ENCODE peak calls at places on chromosomes 13 and 19, in five cellular contexts. One of them, this sample, is unnamed.

GRCh38 chr13:49641810-49642291 is 13.5 kb downstream of the ARL11 start:
- DNase-seq in stomach: no peak
- DNase-seq in GM12891: no peak
- DNase-seq in uterus: no peak
- DNase-seq in prostate gland: no peak
- DNase-seq in this sample: peak

GRCh38 chr13:50646070-50646469 is 197.4 kb downstream of the DLEU7 start:
- DNase-seq in stomach: no peak
- DNase-seq in GM12891: no peak
- DNase-seq in uterus: no peak
- DNase-seq in prostate gland: no peak
- DNase-seq in this sample: no peak

GRCh38 chr13:113550453-113550852 is 34.1 kb upstream of the TFDP1 start:
- DNase-seq in stomach: no peak
- DNase-seq in GM12891: no peak
- DNase-seq in uterus: no peak
- DNase-seq in prostate gland: no peak
- DNase-seq in this sample: no peak

GRCh38 chr13:80547885-80548284 is 207.0 kb upstream of the SPRY2 start:
- DNase-seq in stomach: no peak
- DNase-seq in GM12891: no peak
- DNase-seq in uterus: no peak
- DNase-seq in prostate gland: no peak
- DNase-seq in this sample: no peak

GRCh38 chr19:18833141-18833476 is 1.4 kb downstream of the UPF1 start:
- DNase-seq in stomach: no peak
- DNase-seq in GM12891: no peak
- DNase-seq in uterus: no peak
- DNase-seq in prostate gland: no peak
- DNase-seq in this sample: no peak

GRCh38 chr13:100159584-100159983 is 70.7 kb downstream of the PCCA start:
- DNase-seq in stomach: no peak
- DNase-seq in GM12891: no peak
- DNase-seq in uterus: no peak
- DNase-seq in prostate gland: no peak
- DNase-seq in this sample: no peak

GRCh38 chr19:2058570-2059421 is 7.8 kb upstream of the MKNK2 start:
- DNase-seq in stomach: no peak
- DNase-seq in GM12891: no peak
- DNase-seq in uterus: no peak
- DNase-seq in prostate gland: no peak
- DNase-seq in this sample: no peak

GRCh38 chr13:33526718-33527117 is 241.2 kb upstream of the STARD13 start:
- DNase-seq in stomach: no peak
- DNase-seq in GM12891: no peak
- DNase-seq in uterus: no peak
- DNase-seq in prostate gland: no peak
- DNase-seq in this sample: no peak

GRCh38 chr13:45167611-45168554 is 33.0 kb downstream of the KCTD4 start:
- DNase-seq in stomach: peak
- DNase-seq in GM12891: no peak
- DNase-seq in uterus: no peak
- DNase-seq in prostate gland: peak
- DNase-seq in this sample: no peak

GRCh38 chr13:107778094-107778493 is 437.2 kb downstream of the LIG4 start:
- DNase-seq in stomach: no peak
- DNase-seq in GM12891: no peak
- DNase-seq in uterus: no peak
- DNase-seq in prostate gland: no peak
- DNase-seq in this sample: no peak

GRCh38 chr19:7844951-7845350 is 14.9 kb downstream of the EVI5L start:
- DNase-seq in stomach: no peak
- DNase-seq in GM12891: peak
- DNase-seq in uterus: no peak
- DNase-seq in prostate gland: no peak
- DNase-seq in this sample: no peak

GRCh38 chr13:78604782-78605611 is 1.6 kb upstream of the POU4F1 start:
- DNase-seq in stomach: no peak
- DNase-seq in GM12891: no peak
- DNase-seq in uterus: no peak
- DNase-seq in prostate gland: no peak
- DNase-seq in this sample: no peak

GRCh38 chr13:77353980-77354379 is 27.1 kb upstream of the MYCBP2 start:
- DNase-seq in stomach: no peak
- DNase-seq in GM12891: no peak
- DNase-seq in uterus: no peak
- DNase-seq in prostate gland: no peak
- DNase-seq in this sample: no peak

GRCh38 chr13:73691891-73692290 is 442.3 kb downstream of the KLF12 start:
- DNase-seq in stomach: no peak
- DNase-seq in GM12891: no peak
- DNase-seq in uterus: no peak
- DNase-seq in prostate gland: no peak
- DNase-seq in this sample: no peak

GRCh38 chr13:79647518-79647917 is 166.6 kb downstream of the NDFIP2 start:
- DNase-seq in stomach: no peak
- DNase-seq in GM12891: no peak
- DNase-seq in uterus: no peak
- DNase-seq in prostate gland: peak
- DNase-seq in this sample: no peak

GRCh38 chr19:18194554-18195238 is 1.7 kb downstream of the MPV17L2 start:
- DNase-seq in stomach: no peak
- DNase-seq in GM12891: peak
- DNase-seq in uterus: peak
- DNase-seq in prostate gland: no peak
- DNase-seq in this sample: no peak

GRCh38 chr13:26697069-26697955 is 63.3 kb downstream of the GPR12 start:
- DNase-seq in stomach: no peak
- DNase-seq in GM12891: no peak
- DNase-seq in uterus: no peak
- DNase-seq in prostate gland: no peak
- DNase-seq in this sample: no peak

GRCh38 chr13:93286047-93286446 is 59.4 kb downstream of the GPC6 start:
- DNase-seq in stomach: no peak
- DNase-seq in GM12891: no peak
- DNase-seq in uterus: no peak
- DNase-seq in prostate gland: no peak
- DNase-seq in this sample: no peak

GRCh38 chr19:1445932-1446712 is 3.8 kb upstream of the APC2 start:
- DNase-seq in stomach: no peak
- DNase-seq in GM12891: no peak
- DNase-seq in uterus: no peak
- DNase-seq in prostate gland: no peak
- DNase-seq in this sample: peak

GRCh38 chr13:79492313-79492798 is 11.4 kb downstream of the NDFIP2 start:
- DNase-seq in stomach: no peak
- DNase-seq in GM12891: no peak
- DNase-seq in uterus: no peak
- DNase-seq in prostate gland: no peak
- DNase-seq in this sample: no peak

GRCh38 chr19:4388171-4389063 is 11.9 kb downstream of the SH3GL1 start:
- DNase-seq in stomach: peak
- DNase-seq in GM12891: no peak
- DNase-seq in uterus: no peak
- DNase-seq in prostate gland: peak
- DNase-seq in this sample: no peak

DNA sequence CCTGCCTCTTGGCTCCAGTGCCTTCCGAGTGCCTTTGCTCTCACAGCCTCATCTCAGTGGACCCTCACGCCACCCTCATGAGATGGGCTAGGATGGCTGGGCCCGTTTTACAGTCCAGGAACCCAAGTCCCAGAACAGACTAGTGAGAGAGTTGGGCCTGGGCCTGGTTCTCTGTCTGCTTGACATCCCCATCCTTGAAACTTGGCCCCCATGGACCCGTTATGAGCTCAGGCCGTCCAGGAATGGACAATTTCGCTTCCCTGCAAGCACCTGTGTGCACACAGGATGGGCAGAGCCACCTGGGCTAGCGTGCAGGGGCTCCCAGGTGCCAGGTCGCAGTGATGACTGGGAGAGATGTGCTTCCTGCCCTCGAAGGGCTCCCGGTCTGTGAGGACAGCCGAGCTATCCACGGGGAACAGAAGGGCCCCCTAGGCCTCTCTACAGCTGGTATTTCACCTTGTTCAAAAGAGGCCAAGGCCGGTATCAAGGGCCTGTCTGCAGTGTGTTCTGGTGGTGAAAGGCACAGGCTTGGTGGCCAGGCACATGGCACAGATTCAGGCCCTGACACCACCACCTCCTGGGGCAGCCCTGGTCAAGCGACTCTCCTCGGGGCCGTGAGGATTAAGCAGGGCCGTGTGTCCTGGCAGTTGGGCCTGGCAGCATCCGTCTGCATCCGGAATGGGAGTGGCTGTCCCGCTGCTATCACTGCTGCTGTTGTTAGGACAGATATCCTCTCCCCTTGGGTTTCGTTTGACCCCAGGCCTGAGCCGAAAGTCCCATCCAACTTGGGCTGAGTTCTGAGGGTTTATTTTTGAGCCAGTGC is 38.9 kb downstream of the CAPN12 start:
- DNase-seq in stomach: no peak
- DNase-seq in GM12891: no peak
- DNase-seq in uterus: no peak
- DNase-seq in prostate gland: no peak
- DNase-seq in this sample: no peak
- TF ChIP-seq POLR2A in stomach: no peak
- TF ChIP-seq POLR2A in GM12891: no peak
- TF ChIP-seq POLR2A in uterus: no peak
- TF ChIP-seq POLR2A in prostate gland: no peak
- TF ChIP-seq POLR2A in this sample: no peak

DNA sequence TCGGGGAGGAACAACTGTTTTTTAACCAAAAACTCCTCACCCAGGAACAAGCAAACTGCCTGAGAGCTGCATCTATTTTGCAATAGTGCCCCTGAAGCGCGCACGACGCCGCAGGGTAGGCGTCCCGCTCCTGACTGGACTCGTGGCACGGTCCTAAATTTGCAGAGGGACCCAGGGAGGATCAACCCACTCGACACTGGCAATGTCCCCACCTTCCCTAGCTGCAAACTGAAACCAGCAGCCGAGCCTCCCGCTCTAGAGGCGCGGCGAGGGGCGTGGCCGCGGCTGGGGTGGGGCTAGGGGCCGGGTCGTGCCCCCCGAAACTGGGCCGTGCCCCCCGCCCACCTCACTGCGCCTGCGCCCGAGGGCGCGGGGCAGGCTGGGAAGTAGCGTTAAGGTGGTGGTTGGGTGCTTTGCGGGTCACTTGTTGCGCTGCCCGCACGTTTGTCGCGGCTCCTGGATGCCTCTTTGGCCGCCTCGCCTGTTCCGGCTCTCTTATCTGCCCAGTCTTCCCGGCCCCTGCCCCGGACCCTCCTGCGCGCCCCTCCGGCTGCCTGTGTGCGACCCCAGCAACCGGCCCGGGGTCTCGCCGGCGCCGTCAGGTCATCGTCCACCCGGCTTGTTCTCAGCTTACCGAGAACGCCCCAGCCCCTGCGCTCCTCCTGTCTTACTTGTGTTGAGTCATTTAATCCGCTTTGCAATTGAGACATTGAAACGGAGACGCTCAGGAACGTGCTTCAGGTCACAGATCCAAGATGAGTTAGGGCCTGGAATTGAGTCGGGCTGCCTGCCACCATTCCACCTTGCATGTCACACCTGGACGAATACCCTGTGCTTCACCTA is 37.9 kb upstream of the LSM14A start:
- DNase-seq in stomach: peak
- DNase-seq in GM12891: peak
- DNase-seq in uterus: peak
- DNase-seq in prostate gland: peak
- DNase-seq in this sample: peak
- TF ChIP-seq POLR2A in stomach: no peak
- TF ChIP-seq POLR2A in GM12891: peak
- TF ChIP-seq POLR2A in uterus: peak
- TF ChIP-seq POLR2A in prostate gland: peak
- TF ChIP-seq POLR2A in this sample: peak

GRCh38 chr13:95814494-95814893 is 137.6 kb downstream of the DNAJC3 start:
- DNase-seq in stomach: no peak
- DNase-seq in GM12891: no peak
- DNase-seq in uterus: no peak
- DNase-seq in prostate gland: no peak
- DNase-seq in this sample: no peak
- TF ChIP-seq POLR2A in stomach: no peak
- TF ChIP-seq POLR2A in GM12891: no peak
- TF ChIP-seq POLR2A in uterus: no peak
- TF ChIP-seq POLR2A in prostate gland: no peak
- TF ChIP-seq POLR2A in this sample: no peak

GRCh38 chr13:59546178-59546577 is 617.5 kb downstream of the DIAPH3 start:
- DNase-seq in stomach: no peak
- DNase-seq in GM12891: no peak
- DNase-seq in uterus: no peak
- DNase-seq in prostate gland: no peak
- DNase-seq in this sample: no peak
- TF ChIP-seq POLR2A in stomach: no peak
- TF ChIP-seq POLR2A in GM12891: no peak
- TF ChIP-seq POLR2A in uterus: no peak
- TF ChIP-seq POLR2A in prostate gland: no peak
- TF ChIP-seq POLR2A in this sample: no peak

DNA sequence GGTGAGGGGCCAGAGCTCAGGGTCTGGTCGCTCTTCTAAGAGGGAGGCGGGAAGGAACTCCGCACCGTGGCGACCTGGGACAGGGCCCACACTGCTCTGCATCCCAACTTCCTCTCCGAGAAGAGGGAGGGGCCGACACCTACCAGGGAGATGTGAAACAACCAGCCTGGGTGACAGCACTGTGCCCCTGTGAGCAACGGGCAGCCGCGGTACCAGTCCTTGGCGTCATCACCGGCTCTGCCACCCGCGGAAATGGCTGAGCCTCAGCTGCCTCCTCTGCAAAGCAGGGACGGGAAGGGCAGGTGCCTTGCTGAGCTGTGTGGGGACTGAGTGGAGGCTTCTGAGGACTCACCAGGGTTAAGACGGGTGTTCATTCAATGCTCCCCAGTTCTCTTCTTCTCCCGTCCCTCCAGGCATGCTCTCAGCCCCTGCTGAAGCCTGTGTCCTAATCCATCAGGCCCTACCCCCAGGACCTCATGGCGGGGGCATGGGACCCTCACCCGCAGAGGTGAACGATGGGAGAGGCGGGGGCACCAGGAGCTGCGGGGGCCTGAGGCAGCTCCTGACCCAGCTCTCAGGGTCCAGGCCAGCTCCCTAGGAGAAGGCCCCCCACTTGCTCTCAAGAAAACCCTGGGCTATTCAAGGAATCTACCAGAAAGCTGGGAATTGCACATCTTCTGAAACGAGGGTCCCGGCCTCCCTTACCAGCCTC is 9.3 kb downstream of the ZNF787 start:
- DNase-seq in stomach: peak
- DNase-seq in GM12891: no peak
- DNase-seq in uterus: no peak
- DNase-seq in prostate gland: no peak
- DNase-seq in this sample: no peak
- TF ChIP-seq POLR2A in stomach: no peak
- TF ChIP-seq POLR2A in GM12891: no peak
- TF ChIP-seq POLR2A in uterus: no peak
- TF ChIP-seq POLR2A in prostate gland: no peak
- TF ChIP-seq POLR2A in this sample: no peak